ENCODE peak calls at places on chromosomes 5 and 9, in ten cellular contexts. C is NCI-H1048; X is activated CD8-positive, alpha-beta memory T cell treated with anti-CD3 and anti-CD28 coated beads for 48 hours; W is progenitor cell of endocrine pancreas; E is GM04504; F is GM12865; M is stimulated activated CD4-positive, alpha-beta T cell treated with anti-CD3 and anti-CD28 coated beads, Interleukin-4, amount 100 ng/mL, for 48 hours; R is CD8-positive, alpha-beta T cell; O is G401; A is cardiac septum. J is an unnamed sample.

GRCh38 chr9:105361873-105362272 is 86.0 kb upstream of the FSD1L start:
- DNase-seq in C (no peak), X (no peak), W (no peak), E (no peak), F (no peak), M (no peak), R (no peak), O (no peak), A (no peak), J (no peak)

GRCh38 chr5:139294372-139295165 is 1.0 kb downstream of the MATR3 start:
- DNase-seq in C (peak), X (no peak), W (peak), E (peak), F (peak), M (peak), R (peak), O (peak), A (peak), J (peak)

GRCh38 chr5:180209137-180209581 is at the start of gene RASGEF1C:
- DNase-seq in C (peak), X (peak), W (peak), E (peak), F (peak), M (peak), R (peak), O (peak), A (no peak), J (no peak)

GRCh38 chr9:27371382-27371781 is 74.4 kb upstream of the EQTN start:
- DNase-seq in C (no peak), X (no peak), W (no peak), E (no peak), F (no peak), M (no peak), R (no peak), O (no peak), A (no peak), J (no peak)

GRCh38 chr9:75183293-75183692 is 95.0 kb downstream of the OSTF1 start:
- DNase-seq in C (no peak), X (no peak), W (no peak), E (no peak), F (no peak), M (no peak), R (no peak), O (no peak), A (no peak), J (no peak)

GRCh38 chr5:119395080-119395836 is 39.4 kb downstream of the TNFAIP8 start:
- DNase-seq in C (no peak), X (no peak), W (no peak), E (no peak), F (peak), M (no peak), R (no peak), O (no peak), A (no peak), J (no peak)

GRCh38 chr9:129136446-129137049 is 25.3 kb downstream of the PTPA start:
- DNase-seq in C (no peak), X (no peak), W (no peak), E (no peak), F (no peak), M (no peak), R (no peak), O (peak), A (no peak), J (no peak)

GRCh38 chr5:132386644-132387286 is 17.3 kb downstream of the SLC22A5 start:
- DNase-seq in C (no peak), X (peak), W (peak), E (peak), F (peak), M (peak), R (peak), O (peak), A (peak), J (peak)

GRCh38 chr9:131981116-131981847 is 98.4 kb downstream of the MED27 start:
- DNase-seq in C (no peak), X (no peak), W (no peak), E (no peak), F (no peak), M (no peak), R (no peak), O (no peak), A (no peak), J (no peak)

GRCh38 chr5:149333711-149334443 is 11.4 kb upstream of the GRPEL2 start:
- DNase-seq in C (no peak), X (no peak), W (no peak), E (no peak), F (no peak), M (no peak), R (no peak), O (no peak), A (no peak), J (no peak)

GRCh38 chr5:27708579-27708978 is 670.2 kb upstream of the CDH9 start:
- DNase-seq in C (no peak), X (no peak), W (no peak), E (no peak), F (no peak), M (no peak), R (no peak), O (no peak), A (no peak), J (no peak)

GRCh38 chr5:135880278-135880677 is 15.4 kb downstream of the IL9 start:
- DNase-seq in C (no peak), X (no peak), W (no peak), E (no peak), F (peak), M (no peak), R (no peak), O (no peak), A (no peak), J (no peak)

GRCh38 chr9:118991366-118992285 is 377.6 kb downstream of the BRINP1 start:
- DNase-seq in C (no peak), X (no peak), W (no peak), E (no peak), F (no peak), M (no peak), R (no peak), O (no peak), A (no peak), J (no peak)

GRCh38 chr9:214488-215448 is at the start of gene DOCK8:
- DNase-seq in C (no peak), X (peak), W (peak), E (no peak), F (peak), M (peak), R (peak), O (no peak), A (peak), J (no peak)

GRCh38 chr9:35568196-35568595 is 36.9 kb upstream of the TESK1 start:
- DNase-seq in C (no peak), X (no peak), W (no peak), E (no peak), F (no peak), M (no peak), R (no peak), O (no peak), A (no peak), J (no peak)

GRCh38 chr5:16493261-16493660 is 27.7 kb upstream of the ZNF622 start:
- DNase-seq in C (no peak), X (no peak), W (no peak), E (no peak), F (no peak), M (no peak), R (no peak), O (no peak), A (no peak), J (no peak)

GRCh38 chr5:105587963-105588662 is 2025.5 kb upstream of the NUDT12 start:
- DNase-seq in C (no peak), X (no peak), W (no peak), E (no peak), F (peak), M (no peak), R (no peak), O (no peak), A (no peak), J (no peak)

GRCh38 chr9:132582786-132583583 is 579 bp downstream of the BARHL1 start:
- DNase-seq in C (no peak), X (no peak), W (no peak), E (no peak), F (no peak), M (no peak), R (no peak), O (peak), A (peak), J (no peak)

GRCh38 chr5:14521748-14522147 is 59.8 kb upstream of the OTULINL start:
- DNase-seq in C (no peak), X (no peak), W (no peak), E (no peak), F (no peak), M (no peak), R (no peak), O (no peak), A (no peak), J (no peak)

GRCh38 chr5:120454094-120454798 is 9.9 kb upstream of the PRR16 start:
- DNase-seq in C (no peak), X (no peak), W (no peak), E (peak), F (no peak), M (no peak), R (no peak), O (no peak), A (no peak), J (peak)

GRCh38 chr9:33250458-33250995 is 10.6 kb downstream of the SPINK4 start:
- DNase-seq in C (no peak), X (no peak), W (no peak), E (peak), F (no peak), M (no peak), R (no peak), O (no peak), A (peak), J (peak)

GRCh38 chr5:73037545-73037944 is 81.7 kb downstream of the FCHO2 start:
- DNase-seq in C (no peak), X (no peak), W (no peak), E (no peak), F (no peak), M (no peak), R (no peak), O (no peak), A (no peak), J (no peak)

GRCh38 chr9:110058304-110058953 is 149.5 kb downstream of the C9orf152 start:
- DNase-seq in C (no peak), X (peak), W (peak), E (no peak), F (peak), M (peak), R (no peak), O (peak), A (no peak), J (peak)

GRCh38 chr5:142977363-142978051 is 207.3 kb downstream of the ARHGAP26 start:
- DNase-seq in C (no peak), X (no peak), W (no peak), E (no peak), F (peak), M (no peak), R (peak), O (no peak), A (no peak), J (peak)

GRCh38 chr5:3609120-3609681 is 13.6 kb downstream of the IRX1 start:
- DNase-seq in C (no peak), X (no peak), W (no peak), E (no peak), F (no peak), M (no peak), R (no peak), O (no peak), A (no peak), J (no peak)

GRCh38 chr5:179316961-179317360 is 28.3 kb downstream of the ADAMTS2 start:
- DNase-seq in C (no peak), X (no peak), W (no peak), E (no peak), F (no peak), M (no peak), R (no peak), O (no peak), A (peak), J (no peak)

GRCh38 chr9:93896093-93896492 is 59.1 kb downstream of the BARX1 start:
- DNase-seq in C (no peak), X (no peak), W (peak), E (no peak), F (no peak), M (no peak), R (no peak), O (no peak), A (peak), J (no peak)

GRCh38 chr5:149810856-149811255 is 80.7 kb downstream of the PPARGC1B start:
- DNase-seq in C (no peak), X (no peak), W (no peak), E (no peak), F (peak), M (no peak), R (no peak), O (no peak), A (no peak), J (no peak)

GRCh38 chr9:37236822-37237221 is 116.4 kb downstream of the ZCCHC7 start:
- DNase-seq in C (no peak), X (no peak), W (no peak), E (no peak), F (no peak), M (no peak), R (no peak), O (no peak), A (no peak), J (no peak)

J was measured in HFFc6.